ENCODE peak calls at places on chromosome 12, in seven cellular contexts. One of them, this sample, is unnamed.
A peak's percentile ranks its signal among the peaks of the same experiment; 100 is the strongest.

GRCh38 chr12:120508537-120508936 is 12.6 kb downstream of the DYNLL1 start:
- DNase-seq in IMR-90: no peak
- DNase-seq in esophagus muscularis mucosa: no peak
- DNase-seq in breast epithelium: no peak
- DNase-seq in uterus: no peak
- DNase-seq in transverse colon: no peak
- DNase-seq in ovary: no peak
- DNase-seq in this sample: no peak

GRCh38 chr12:53287741-53288216 is 7.6 kb upstream of the PFDN5 start:
- DNase-seq in IMR-90: peak; percentile 61
- DNase-seq in esophagus muscularis mucosa: no peak
- DNase-seq in breast epithelium: peak; percentile 54
- DNase-seq in uterus: peak; percentile 72
- DNase-seq in transverse colon: peak; percentile 79
- DNase-seq in ovary: peak; percentile 63
- DNase-seq in this sample: peak; percentile 62

GRCh38 chr12:65699251-65699650 is 125.0 kb upstream of the HMGA2 start:
- DNase-seq in IMR-90: peak; percentile 65
- DNase-seq in esophagus muscularis mucosa: no peak
- DNase-seq in breast epithelium: no peak
- DNase-seq in uterus: no peak
- DNase-seq in transverse colon: no peak
- DNase-seq in ovary: no peak
- DNase-seq in this sample: no peak

GRCh38 chr12:52236386-52237050 is 3.5 kb downstream of the KRT7 start:
- DNase-seq in IMR-90: no peak
- DNase-seq in esophagus muscularis mucosa: no peak
- DNase-seq in breast epithelium: no peak
- DNase-seq in uterus: no peak
- DNase-seq in transverse colon: no peak
- DNase-seq in ovary: no peak
- DNase-seq in this sample: no peak

GRCh38 chr12:132986001-132986884 is at the start of gene ZNF26:
- DNase-seq in IMR-90: peak; percentile 91
- DNase-seq in esophagus muscularis mucosa: peak; percentile 96
- DNase-seq in breast epithelium: peak; percentile 82
- DNase-seq in uterus: peak; percentile 90
- DNase-seq in transverse colon: peak; percentile 93
- DNase-seq in ovary: peak; percentile 87
- DNase-seq in this sample: peak; percentile 93

GRCh38 chr12:8145754-8146415 is 10.9 kb upstream of the ZNF705A start:
- DNase-seq in IMR-90: peak; percentile 85
- DNase-seq in esophagus muscularis mucosa: no peak
- DNase-seq in breast epithelium: no peak
- DNase-seq in uterus: peak; percentile 50
- DNase-seq in transverse colon: no peak
- DNase-seq in ovary: no peak
- DNase-seq in this sample: peak; percentile 63

GRCh38 chr12:114623737-114624136 is 60.2 kb downstream of the TBX3 start:
- DNase-seq in IMR-90: no peak
- DNase-seq in esophagus muscularis mucosa: no peak
- DNase-seq in breast epithelium: no peak
- DNase-seq in uterus: no peak
- DNase-seq in transverse colon: no peak
- DNase-seq in ovary: no peak
- DNase-seq in this sample: no peak

GRCh38 chr12:30862486-30862885 is 64.1 kb upstream of the TSPAN11 start:
- DNase-seq in IMR-90: peak; percentile 17
- DNase-seq in esophagus muscularis mucosa: peak; percentile 89
- DNase-seq in breast epithelium: no peak
- DNase-seq in uterus: no peak
- DNase-seq in transverse colon: no peak
- DNase-seq in ovary: no peak
- DNase-seq in this sample: peak; percentile 71

GRCh38 chr12:104055686-104056388 is 5.8 kb upstream of the GLT8D2 start:
- DNase-seq in IMR-90: peak; percentile 47
- DNase-seq in esophagus muscularis mucosa: no peak
- DNase-seq in breast epithelium: peak; percentile 70
- DNase-seq in uterus: peak; percentile 49
- DNase-seq in transverse colon: peak; percentile 58
- DNase-seq in ovary: peak; percentile 42
- DNase-seq in this sample: peak; percentile 94

GRCh38 chr12:3996322-3996721 is 123.1 kb upstream of the PARP11 start:
- DNase-seq in IMR-90: no peak
- DNase-seq in esophagus muscularis mucosa: no peak
- DNase-seq in breast epithelium: no peak
- DNase-seq in uterus: no peak
- DNase-seq in transverse colon: no peak
- DNase-seq in ovary: no peak
- DNase-seq in this sample: no peak

GRCh38 chr12:55654506-55655224 is 18.0 kb downstream of the OR10P1 start:
- DNase-seq in IMR-90: no peak
- DNase-seq in esophagus muscularis mucosa: no peak
- DNase-seq in breast epithelium: no peak
- DNase-seq in uterus: no peak
- DNase-seq in transverse colon: no peak
- DNase-seq in ovary: no peak
- DNase-seq in this sample: no peak

GRCh38 chr12:60100150-60100549 is 504.3 kb downstream of the SLC16A7 start:
- DNase-seq in IMR-90: peak; percentile 48
- DNase-seq in esophagus muscularis mucosa: no peak
- DNase-seq in breast epithelium: no peak
- DNase-seq in uterus: no peak
- DNase-seq in transverse colon: no peak
- DNase-seq in ovary: no peak
- DNase-seq in this sample: no peak

GRCh38 chr12:685388-685787 is 22.1 kb upstream of the NINJ2 start:
- DNase-seq in IMR-90: peak; percentile 28
- DNase-seq in esophagus muscularis mucosa: no peak
- DNase-seq in breast epithelium: no peak
- DNase-seq in uterus: no peak
- DNase-seq in transverse colon: peak; percentile 47
- DNase-seq in ovary: no peak
- DNase-seq in this sample: no peak

GRCh38 chr12:25675808-25676207 is 122.7 kb upstream of the LMNTD1 start:
- DNase-seq in IMR-90: peak; percentile 25
- DNase-seq in esophagus muscularis mucosa: no peak
- DNase-seq in breast epithelium: no peak
- DNase-seq in uterus: no peak
- DNase-seq in transverse colon: no peak
- DNase-seq in ovary: no peak
- DNase-seq in this sample: no peak

GRCh38 chr12:11722071-11722470 is 72.6 kb downstream of the ETV6 start:
- DNase-seq in IMR-90: no peak
- DNase-seq in esophagus muscularis mucosa: no peak
- DNase-seq in breast epithelium: no peak
- DNase-seq in uterus: no peak
- DNase-seq in transverse colon: no peak
- DNase-seq in ovary: no peak
- DNase-seq in this sample: no peak

GRCh38 chr12:6998708-6999451 is 19.4 kb downstream of the LPCAT3 start:
- DNase-seq in IMR-90: no peak
- DNase-seq in esophagus muscularis mucosa: no peak
- DNase-seq in breast epithelium: no peak
- DNase-seq in uterus: no peak
- DNase-seq in transverse colon: no peak
- DNase-seq in ovary: no peak
- DNase-seq in this sample: peak; percentile 39

GRCh38 chr12:7016958-7017571 is 1.2 kb downstream of the LPCAT3 start:
- DNase-seq in IMR-90: no peak
- DNase-seq in esophagus muscularis mucosa: no peak
- DNase-seq in breast epithelium: no peak
- DNase-seq in uterus: no peak
- DNase-seq in transverse colon: no peak
- DNase-seq in ovary: no peak
- DNase-seq in this sample: no peak

GRCh38 chr12:128804762-128805161 is 19.0 kb downstream of the SLC15A4 start:
- DNase-seq in IMR-90: no peak
- DNase-seq in esophagus muscularis mucosa: no peak
- DNase-seq in breast epithelium: no peak
- DNase-seq in uterus: no peak
- DNase-seq in transverse colon: no peak
- DNase-seq in ovary: no peak
- DNase-seq in this sample: no peak

GRCh38 chr12:128808651-128809050 is 15.1 kb downstream of the SLC15A4 start:
- DNase-seq in IMR-90: no peak
- DNase-seq in esophagus muscularis mucosa: no peak
- DNase-seq in breast epithelium: no peak
- DNase-seq in uterus: no peak
- DNase-seq in transverse colon: no peak
- DNase-seq in ovary: no peak
- DNase-seq in this sample: no peak

GRCh38 chr12:128807161-128807724 is 16.5 kb downstream of the SLC15A4 start:
- DNase-seq in IMR-90: no peak
- DNase-seq in esophagus muscularis mucosa: no peak
- DNase-seq in breast epithelium: no peak
- DNase-seq in uterus: no peak
- DNase-seq in transverse colon: no peak
- DNase-seq in ovary: no peak
- DNase-seq in this sample: peak; percentile 36

GRCh38 chr12:128803788-128804187 is 20.0 kb downstream of the SLC15A4 start:
- DNase-seq in IMR-90: no peak
- DNase-seq in esophagus muscularis mucosa: no peak
- DNase-seq in breast epithelium: no peak
- DNase-seq in uterus: no peak
- DNase-seq in transverse colon: no peak
- DNase-seq in ovary: no peak
- DNase-seq in this sample: no peak

DNA sequence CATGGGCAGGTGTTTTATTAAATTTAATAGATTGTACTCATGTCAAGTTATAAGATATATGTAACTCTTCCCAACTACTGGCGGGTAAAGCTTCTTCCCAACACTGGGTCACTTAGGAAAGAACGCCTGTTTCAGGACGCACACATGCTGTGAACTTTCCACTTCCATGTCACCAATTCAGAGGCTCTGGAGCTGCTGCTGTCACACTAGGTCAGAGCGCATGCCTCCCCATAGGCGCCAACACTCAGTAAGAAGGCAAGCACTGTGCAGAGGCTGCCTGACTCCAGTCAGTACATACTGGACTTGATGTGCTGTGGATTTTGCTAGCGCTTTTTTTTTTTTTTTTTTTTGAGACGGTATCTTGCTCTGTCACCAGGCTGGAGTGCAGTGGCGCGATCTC is 17.2 kb downstream of the SLC15A4 start:
- DNase-seq in IMR-90: no peak
- DNase-seq in esophagus muscularis mucosa: no peak
- DNase-seq in breast epithelium: no peak
- DNase-seq in uterus: no peak
- DNase-seq in transverse colon: no peak
- DNase-seq in ovary: no peak
- DNase-seq in this sample: no peak
- TF ChIP-seq POLR2A in IMR-90: no peak
- TF ChIP-seq POLR2A in esophagus muscularis mucosa: no peak
- TF ChIP-seq POLR2A in breast epithelium: no peak
- TF ChIP-seq POLR2A in uterus: no peak
- TF ChIP-seq POLR2A in transverse colon: no peak
- TF ChIP-seq POLR2A in ovary: no peak
- TF ChIP-seq POLR2A in this sample: no peak

DNA sequence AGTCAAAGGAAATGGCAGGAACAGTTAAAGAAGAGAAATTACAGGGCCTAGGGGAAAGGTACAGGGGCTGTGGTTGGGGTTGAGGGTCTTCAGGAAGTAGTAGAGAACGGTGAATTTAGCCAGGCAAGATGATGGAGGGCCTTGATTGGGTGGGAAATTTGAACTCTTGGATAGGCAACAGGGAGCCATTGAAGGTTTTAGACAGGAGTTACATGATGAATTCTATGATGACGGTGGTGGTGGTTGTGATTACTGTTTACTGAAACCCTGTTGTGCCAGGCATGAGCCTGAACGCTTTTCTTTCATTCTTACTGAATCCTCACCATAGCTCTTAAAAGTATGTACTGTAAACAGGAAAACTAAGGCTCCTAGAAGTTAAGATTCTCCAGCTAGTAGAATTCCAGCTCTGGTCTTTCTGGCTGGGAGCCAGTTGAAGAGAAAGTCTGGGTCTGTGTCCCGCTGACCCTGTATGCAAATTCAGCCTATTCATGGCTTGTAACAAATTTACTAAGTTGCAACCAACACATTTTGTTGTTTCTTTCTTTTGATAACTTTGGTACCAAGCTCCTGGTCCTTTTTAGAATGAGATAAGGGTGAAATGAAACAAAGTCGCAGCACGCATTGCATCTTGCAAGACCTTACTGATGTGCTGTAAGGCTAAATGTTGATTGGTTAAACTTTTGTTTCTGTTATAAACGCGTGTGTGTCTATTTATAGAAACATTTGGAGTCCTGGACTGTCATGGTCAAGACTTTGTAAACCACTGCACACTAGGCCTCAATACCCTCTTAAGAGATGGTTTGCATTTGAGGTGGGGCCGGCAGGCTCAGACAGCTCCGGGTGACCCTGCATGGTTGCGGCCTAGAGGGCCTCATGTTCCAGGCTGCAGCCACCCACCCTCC is 6.0 kb downstream of the ORAI1 start:
- DNase-seq in IMR-90: peak; percentile 67
- DNase-seq in esophagus muscularis mucosa: no peak
- DNase-seq in breast epithelium: no peak
- DNase-seq in uterus: no peak
- DNase-seq in transverse colon: no peak
- DNase-seq in ovary: no peak
- DNase-seq in this sample: no peak
- H3K4me1 ChIP-seq in IMR-90: peaks cover 24% of the 10 kb centered on the region
- H3K4me1 ChIP-seq in esophagus muscularis mucosa: peaks cover 63% of the 10 kb centered on the region
- H3K4me1 ChIP-seq in breast epithelium: peaks cover 3% of the 10 kb centered on the region
- H3K4me1 ChIP-seq in uterus: no peaks in the 10 kb centered on the region
- H3K4me1 ChIP-seq in transverse colon: peaks cover 57% of the 10 kb centered on the region
- H3K4me1 ChIP-seq in ovary: peaks cover 14% of the 10 kb centered on the region
- H3K4me1 ChIP-seq in this sample: no peaks in the 10 kb centered on the region

GRCh38 chr12:87121908-87122307 is 865.7 kb upstream of the MGAT4C start:
- DNase-seq in IMR-90: no peak
- DNase-seq in esophagus muscularis mucosa: no peak
- DNase-seq in breast epithelium: no peak
- DNase-seq in uterus: no peak
- DNase-seq in transverse colon: no peak
- DNase-seq in ovary: no peak
- DNase-seq in this sample: no peak
- H3K4me3 ChIP-seq in IMR-90: no peak overlapping the region
- H3K4me3 ChIP-seq in esophagus muscularis mucosa: no peak overlapping the region
- H3K4me3 ChIP-seq in breast epithelium: no peak overlapping the region
- H3K4me3 ChIP-seq in uterus: no peak overlapping the region
- H3K4me3 ChIP-seq in transverse colon: no peak overlapping the region
- H3K4me3 ChIP-seq in ovary: no peak overlapping the region
- H3K4me3 ChIP-seq in this sample: no peak overlapping the region

DNA sequence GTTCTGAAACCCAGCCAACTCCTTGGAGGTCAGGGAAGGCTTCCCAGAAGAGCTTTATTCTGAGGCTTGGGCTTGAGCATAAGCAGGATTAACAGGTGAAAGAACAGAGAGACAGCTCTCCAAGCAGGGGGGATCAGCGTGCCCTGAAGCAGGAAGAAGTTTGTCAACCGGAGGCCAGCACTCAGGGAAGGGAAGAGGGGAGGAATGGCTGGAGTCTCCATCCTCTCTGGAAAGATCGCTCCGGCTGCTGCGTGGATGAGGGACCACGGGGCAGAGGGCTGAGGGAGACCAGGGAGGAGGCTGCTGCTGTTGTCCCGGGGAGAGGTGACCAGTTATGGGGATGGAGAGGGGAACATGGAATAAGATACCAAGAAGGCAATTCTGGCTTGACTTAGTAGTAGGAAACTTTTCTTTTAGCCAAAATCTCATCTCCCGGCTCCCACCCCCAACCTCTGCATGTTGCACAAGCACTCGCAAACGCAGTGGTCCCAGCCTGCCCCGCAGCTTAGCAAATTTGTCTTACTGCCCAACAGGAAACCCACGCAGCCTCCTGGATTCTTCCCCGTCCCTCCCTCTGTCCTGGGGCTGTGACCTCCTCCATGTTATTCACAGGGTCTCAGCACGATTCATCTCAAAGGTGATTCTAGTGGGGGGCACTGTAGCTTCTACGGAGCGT is 1.2 kb upstream of the SSH1 start:
- DNase-seq in IMR-90: no peak
- DNase-seq in esophagus muscularis mucosa: no peak
- DNase-seq in breast epithelium: no peak
- DNase-seq in uterus: peak; percentile 59
- DNase-seq in transverse colon: no peak
- DNase-seq in ovary: peak; percentile 65
- DNase-seq in this sample: no peak
- TF ChIP-seq POLR2A in IMR-90: no peak
- TF ChIP-seq POLR2A in esophagus muscularis mucosa: no peak
- TF ChIP-seq POLR2A in breast epithelium: no peak
- TF ChIP-seq POLR2A in uterus: no peak
- TF ChIP-seq POLR2A in transverse colon: no peak
- TF ChIP-seq POLR2A in ovary: no peak
- TF ChIP-seq POLR2A in this sample: no peak